ENCODE peak calls at places on chromosome 6, in six cellular contexts. C, K, X, V, A and M are unnamed samples.

GRCh38 chr6:170162771-170163404 is 128.0 kb downstream of the DLL1 start:
- DNase-seq in A (no peak), C (no peak), V (no peak), X (peak), K (no peak), M (no peak)

GRCh38 chr6:38876470-38876869 is 161.4 kb downstream of the DNAH8 start:
- DNase-seq in A (no peak), X (no peak), V (no peak), C (no peak), K (no peak), M (no peak)

GRCh38 chr6:65075705-65076104 is 631.3 kb downstream of the EYS start:
- DNase-seq in K (no peak), V (no peak), A (no peak), X (no peak), C (no peak), M (peak)

GRCh38 chr6:37369321-37370196 is 15.8 kb downstream of the RNF8 start:
- DNase-seq in C (peak), A (no peak), V (no peak), X (no peak), K (no peak), M (peak)

GRCh38 chr6:143402721-143403336 is 47.7 kb downstream of the ADAT2 start:
- DNase-seq in K (no peak), X (no peak), C (no peak), A (no peak), V (no peak), M (no peak)

GRCh38 chr6:6005467-6006427 is 978 bp downstream of the NRN1 start:
- DNase-seq in K (no peak), X (no peak), V (no peak), C (no peak), A (no peak), M (peak)

GRCh38 chr6:113644861-113645575 is 212.1 kb upstream of the MARCKS start:
- DNase-seq in C (peak), V (no peak), X (no peak), K (peak), A (no peak), M (no peak)

GRCh38 chr6:30678964-30679726 is 6.3 kb upstream of the DHX16 start:
- DNase-seq in K (no peak), A (peak), C (peak), V (peak), X (peak), M (peak)

GRCh38 chr6:17703256-17703694 is 3.5 kb downstream of the NUP153 start:
- DNase-seq in X (peak), A (no peak), K (no peak), V (peak), C (peak), M (peak)

GRCh38 chr6:132161283-132161682 is 210.1 kb upstream of the CCN2 start:
- DNase-seq in C (peak), V (no peak), X (peak), A (peak), K (no peak), M (peak)

GRCh38 chr6:81889644-81890043 is 137.2 kb upstream of the TENT5A start:
- DNase-seq in C (no peak), V (no peak), X (no peak), A (no peak), K (no peak), M (no peak)

GRCh38 chr6:91462236-91462635 is 875.4 kb upstream of the MAP3K7 start:
- DNase-seq in C (no peak), V (no peak), X (no peak), K (no peak), A (no peak), M (no peak)

GRCh38 chr6:33947916-33948594 is 144.3 kb upstream of the MLN start:
- DNase-seq in C (no peak), K (no peak), X (no peak), V (no peak), A (no peak), M (no peak)

GRCh38 chr6:141097471-141097870 is 1035.3 kb upstream of the GJE1 start:
- DNase-seq in X (no peak), A (no peak), C (no peak), K (no peak), V (no peak), M (no peak)

GRCh38 chr6:99501762-99502161 is 13.5 kb downstream of the USP45 start:
- DNase-seq in K (no peak), X (no peak), A (no peak), V (no peak), C (no peak), M (no peak)

GRCh38 chr6:111997863-111998191 is 56.1 kb upstream of the CCN6 start:
- DNase-seq in K (no peak), V (no peak), C (no peak), A (no peak), X (no peak), M (no peak)

GRCh38 chr6:72784581-72784980 is 162.7 kb downstream of the KCNQ5 start:
- DNase-seq in C (no peak), A (no peak), X (no peak), K (no peak), V (no peak), M (no peak)

GRCh38 chr6:104095661-104096416 is 763.9 kb downstream of the HACE1 start:
- DNase-seq in X (no peak), V (no peak), C (no peak), K (no peak), A (no peak), M (no peak)

GRCh38 chr6:17877196-17877889 is 110.1 kb downstream of the KIF13A start:
- DNase-seq in V (no peak), X (no peak), C (no peak), K (no peak), A (peak), M (no peak)

GRCh38 chr6:112298021-112298745 is 43.8 kb upstream of the LAMA4 start:
- DNase-seq in A (peak), X (no peak), V (no peak), C (no peak), K (no peak), M (peak)

GRCh38 chr6:30836431-30836866 is 47.9 kb upstream of the DDR1 start:
- DNase-seq in V (no peak), K (no peak), A (no peak), X (no peak), C (no peak), M (peak)

GRCh38 chr6:109807881-109808280 is 116.8 kb downstream of the FIG4 start:
- DNase-seq in K (no peak), X (no peak), C (no peak), V (no peak), A (no peak), M (no peak)

GRCh38 chr6:108423982-108424695 is 129.3 kb downstream of the AFG1L start:
- DNase-seq in V (no peak), X (peak), C (no peak), A (no peak), K (no peak), M (no peak)
- TF ChIP-seq MYC in V (no peak), X (no peak), C (no peak), A (no peak), K (no peak), M (no peak)

DNA sequence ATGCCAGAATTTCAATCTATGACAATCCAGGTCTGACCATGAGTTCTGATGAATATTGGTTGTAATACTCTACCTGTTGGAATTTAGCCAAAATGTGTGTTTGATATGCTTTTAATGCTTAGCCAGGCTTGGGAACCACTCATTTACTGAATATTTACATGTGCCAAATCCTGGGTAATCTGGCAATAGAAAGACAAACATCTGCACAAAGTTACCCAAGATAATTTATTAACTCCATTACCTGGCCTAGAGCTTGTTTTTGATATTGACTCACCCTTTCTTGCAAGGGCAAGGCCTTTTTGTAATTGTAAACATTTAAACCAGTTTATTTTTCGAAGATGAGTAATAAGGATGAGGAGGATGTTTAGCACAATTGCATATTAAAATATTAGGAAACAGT is 13.5 kb upstream of the CD2AP start:
- DNase-seq in C (no peak), K (no peak), A (no peak), V (no peak), X (no peak), M (no peak)
- TF ChIP-seq MYC in C (no peak), K (no peak), A (no peak), V (no peak), X (no peak), M (no peak)

GRCh38 chr6:16243055-16243454 is 4.7 kb downstream of the GMPR start:
- DNase-seq in A (no peak), X (no peak), C (no peak), K (no peak), V (no peak), M (peak)
- TF ChIP-seq MYC in A (no peak), X (no peak), C (no peak), K (no peak), V (no peak), M (no peak)

DNA sequence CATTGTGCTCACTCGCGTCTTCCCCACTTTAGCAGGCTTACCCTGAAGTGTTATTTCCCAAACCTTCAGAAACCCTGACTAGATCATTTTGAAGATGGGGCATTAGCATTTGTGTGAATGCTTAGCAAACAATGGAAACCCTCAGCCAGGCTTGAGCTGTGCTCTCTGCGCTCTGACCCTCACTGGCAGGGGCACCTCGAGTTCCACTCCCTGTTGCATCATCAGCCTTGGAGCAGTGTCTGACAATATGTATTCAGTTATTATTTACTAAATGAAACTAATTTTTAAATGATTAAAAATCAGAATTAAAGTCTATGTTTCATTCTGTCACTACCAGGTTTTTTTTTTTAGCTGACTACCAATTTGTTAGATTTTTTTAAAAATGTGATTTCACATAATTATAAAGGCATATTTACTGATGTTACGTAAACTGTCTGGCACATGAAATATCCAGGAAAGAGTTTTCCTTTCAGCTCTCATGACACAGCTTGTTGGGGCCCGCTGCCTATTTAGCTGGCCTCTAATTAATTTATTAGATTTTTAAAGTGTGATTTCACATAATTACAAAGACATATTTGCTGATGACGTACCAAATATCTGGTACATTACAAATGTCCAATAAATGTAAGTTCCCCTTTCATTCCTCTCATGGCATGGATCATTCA is 155.2 kb downstream of the PACRG start:
- DNase-seq in V (no peak), A (no peak), K (no peak), X (peak), C (peak), M (no peak)
- TF ChIP-seq MYC in V (no peak), A (no peak), K (no peak), X (no peak), C (no peak), M (no peak)